ENCODE peak calls at places on chromosomes 2 and 18, in nine cellular contexts. M is NCI-H2029 treated with DMSO at 0.1 percent for 48 hours; D is NCI-H1092; Q is activated CD4-positive, alpha-beta memory T cell treated with anti-CD3 and anti-CD28 coated beads, Interleukin-2, amount 10 ng/mL, durations not matched to agents 7 days and 5 days; B is GM04504; F is kidney epithelial cell; W is A549; J is tibial nerve; I is hepatic stellate cell. K is an unnamed sample.

GRCh38 chr18:24530630-24531111 is 70.2 kb downstream of the HRH4 start:
- DNase-seq in D (no peak), I (peak), B (peak), J (no peak), F (peak), M (no peak), W (peak), Q (no peak), K (no peak)

GRCh38 chr2:122164964-122165363 is 409.5 kb downstream of the TSN start:
- DNase-seq in Q (no peak), F (no peak), B (no peak), J (no peak), W (no peak), M (no peak), D (no peak), I (no peak), K (no peak)

GRCh38 chr2:3269425-3270094 is 108.1 kb downstream of the EIPR1 start:
- DNase-seq in I (no peak), F (no peak), J (no peak), B (no peak), W (no peak), D (no peak), Q (no peak), M (no peak), K (no peak)

GRCh38 chr2:241932895-241933174 is 63.3 kb downstream of the RTP5 start:
- DNase-seq in M (no peak), W (no peak), B (no peak), J (no peak), D (no peak), F (no peak), Q (no peak), I (no peak), K (no peak)

GRCh38 chr2:43184339-43184895 is 42.0 kb downstream of the ZFP36L2 start:
- DNase-seq in W (peak), M (no peak), F (peak), J (no peak), D (no peak), I (peak), Q (peak), B (peak), K (no peak)

GRCh38 chr2:233381013-233381995 is 27.0 kb downstream of the DGKD start:
- DNase-seq in I (no peak), Q (no peak), D (no peak), M (no peak), F (no peak), B (no peak), W (no peak), J (no peak), K (peak)

GRCh38 chr2:120108049-120108448 is 95.2 kb downstream of the EPB41L5 start:
- DNase-seq in Q (no peak), F (peak), D (peak), B (peak), I (peak), W (peak), J (peak), M (peak), K (peak)

GRCh38 chr2:172739651-172740050 is 4.0 kb downstream of the RAPGEF4 start:
- DNase-seq in Q (no peak), F (no peak), W (no peak), J (no peak), D (no peak), M (no peak), I (no peak), B (no peak), K (no peak)

GRCh38 chr2:103289101-103289725 is 527.4 kb downstream of the TMEM182 start:
- DNase-seq in F (no peak), B (no peak), Q (no peak), M (no peak), I (no peak), D (no peak), W (no peak), J (no peak), K (no peak)

GRCh38 chr2:72147303-72147970 is at the start of gene CYP26B1:
- DNase-seq in F (no peak), J (peak), M (no peak), Q (peak), I (no peak), D (no peak), B (no peak), W (no peak), K (no peak)

GRCh38 chr2:215324811-215325210 is 13.0 kb downstream of the ATIC start:
- DNase-seq in W (no peak), B (no peak), J (no peak), M (no peak), Q (no peak), D (no peak), F (no peak), I (no peak), K (peak)

GRCh38 chr18:10727477-10727876 is 201.7 kb downstream of the NAPG start:
- DNase-seq in I (no peak), F (no peak), W (no peak), M (no peak), B (no peak), J (no peak), D (no peak), Q (no peak), K (no peak)

GRCh38 chr2:191499874-191500565 is 177.9 kb upstream of the NABP1 start:
- DNase-seq in I (no peak), D (no peak), W (no peak), M (no peak), B (peak), F (no peak), Q (no peak), J (no peak), K (no peak)

GRCh38 chr2:24724111-24724775 is 68.9 kb downstream of the PTRHD1 start:
- DNase-seq in J (no peak), B (no peak), M (no peak), I (no peak), D (no peak), Q (no peak), W (no peak), F (no peak), K (no peak)

GRCh38 chr2:203551653-203552250 is 16.7 kb upstream of the RAPH1 start:
- DNase-seq in M (no peak), Q (no peak), B (no peak), I (no peak), D (no peak), J (peak), F (no peak), W (peak), K (no peak)

GRCh38 chr2:233226511-233227031 is 24.9 kb upstream of the ATG16L1 start:
- DNase-seq in F (no peak), M (no peak), I (no peak), Q (no peak), B (no peak), D (no peak), J (no peak), W (no peak), K (no peak)

GRCh38 chr2:227513113-227513512 is 41.2 kb downstream of the AGFG1 start:
- DNase-seq in I (no peak), W (no peak), D (no peak), B (no peak), M (no peak), F (no peak), Q (no peak), J (no peak), K (no peak)

GRCh38 chr2:49972699-49973098 is 818.4 kb upstream of the FSHR start:
- DNase-seq in F (no peak), D (no peak), B (no peak), Q (no peak), I (no peak), M (no peak), W (no peak), J (no peak), K (no peak)

GRCh38 chr18:32629292-32629691 is 143.5 kb downstream of the KLHL14 start:
- DNase-seq in Q (no peak), J (no peak), D (no peak), I (no peak), B (no peak), W (no peak), F (no peak), M (no peak), K (no peak)

GRCh38 chr2:52658598-52658997 is 1109.0 kb upstream of the CHAC2 start:
- DNase-seq in I (no peak), D (no peak), F (peak), B (no peak), M (no peak), Q (no peak), W (no peak), J (no peak), K (no peak)

GRCh38 chr2:3737128-3737527 is 33.8 kb downstream of the DCDC2C start:
- DNase-seq in I (no peak), F (no peak), W (no peak), Q (no peak), D (no peak), M (no peak), J (no peak), B (no peak), K (no peak)

GRCh38 chr2:69123182-69123581 is 110.2 kb downstream of the ANTXR1 start:
- DNase-seq in I (no peak), W (no peak), Q (no peak), D (no peak), F (no peak), J (no peak), M (no peak), B (no peak), K (no peak)

GRCh38 chr2:233350708-233351107 is 3.6 kb upstream of the DGKD start:
- DNase-seq in M (no peak), D (no peak), F (peak), Q (no peak), J (no peak), B (peak), I (peak), W (peak), K (no peak)

GRCh38 chr18:79498662-79499061 is 102.9 kb downstream of the NFATC1 start:
- DNase-seq in B (no peak), I (no peak), M (no peak), F (no peak), W (no peak), Q (no peak), J (no peak), D (no peak), K (no peak)

GRCh38 chr2:53575606-53576360 is 191.8 kb upstream of the CHAC2 start:
- DNase-seq in B (no peak), F (no peak), I (peak), D (peak), J (peak), M (no peak), Q (no peak), W (no peak), K (no peak)

GRCh38 chr2:199309973-199310372 is 147.8 kb downstream of the SATB2 start:
- DNase-seq in J (no peak), B (no peak), W (no peak), I (no peak), Q (no peak), M (peak), F (no peak), D (peak), K (no peak)

GRCh38 chr2:215366440-215367032 is 54.7 kb downstream of the ATIC start:
- DNase-seq in I (no peak), W (no peak), Q (no peak), M (no peak), J (no peak), D (no peak), B (no peak), F (no peak), K (no peak)

GRCh38 chr2:218569038-218569431 is 396 bp downstream of the CNOT9 start:
- DNase-seq in W (peak), J (peak), Q (peak), D (no peak), F (no peak), I (peak), M (no peak), B (peak), K (no peak)

GRCh38 chr2:75098856-75099255 is 100.5 kb downstream of the TACR1 start:
- DNase-seq in Q (no peak), M (no peak), F (no peak), I (peak), W (peak), D (no peak), B (no peak), J (no peak), K (no peak)

GRCh38 chr18:26685438-26686173 is 137.3 kb upstream of the KCTD1 start:
- DNase-seq in M (no peak), J (no peak), Q (no peak), B (no peak), D (no peak), F (no peak), W (no peak), I (no peak), K (no peak)

GRCh38 chr18:5093902-5094301 is 103.2 kb downstream of the AKAIN1 start:
- DNase-seq in W (no peak), B (no peak), Q (no peak), D (no peak), J (no peak), M (no peak), I (no peak), F (no peak), K (no peak)

GRCh38 chr2:230343747-230344146 is 16.8 kb downstream of the SP140L start:
- DNase-seq in J (no peak), M (no peak), Q (no peak), F (no peak), I (no peak), D (no peak), B (no peak), W (no peak), K (no peak)

GRCh38 chr2:191758420-191759199 is 80.7 kb downstream of the NABP1 start:
- DNase-seq in J (peak), F (peak), Q (peak), D (no peak), I (peak), W (peak), M (no peak), B (no peak), K (peak)

GRCh38 chr18:76943542-76944339 is 121.4 kb downstream of the ZNF236 start:
- DNase-seq in B (peak), I (no peak), M (no peak), J (no peak), F (no peak), D (no peak), W (no peak), Q (no peak), K (no peak)

GRCh38 chr2:101987832-101988231 is 3.9 kb upstream of the IL1R2 start:
- DNase-seq in Q (no peak), W (no peak), J (no peak), F (no peak), B (no peak), D (no peak), M (no peak), I (no peak), K (no peak)

GRCh38 chr2:18545384-18545783 is 15.1 kb downstream of the RDH14 start:
- DNase-seq in D (no peak), F (no peak), W (no peak), J (no peak), I (peak), Q (no peak), B (no peak), M (no peak), K (no peak)

GRCh38 chr18:6365385-6365784 is 49.3 kb downstream of the L3MBTL4 start:
- DNase-seq in D (no peak), J (no peak), F (no peak), Q (no peak), M (no peak), B (no peak), W (no peak), I (no peak), K (no peak)

GRCh38 chr2:88342749-88343148 is 109.7 kb downstream of the FOXI3 start:
- DNase-seq in B (no peak), J (no peak), Q (no peak), F (no peak), D (no peak), M (no peak), W (no peak), I (no peak), K (no peak)

K was measured in LNCaP clone FGC.